ENCODE peak calls at places on chromosomes 13 and 19, in eight cellular contexts. One of them, this sample, is unnamed.

GRCh38 chr19:37466798-37467607 is at the start of gene ZNF569:
- DNase-seq in memory B cell: peak
- DNase-seq in stimulated activated CD4-positive, alpha-beta T cell treated with anti-CD3 and anti-CD28 coated beads, Interleukin-4, amount 100 ng/mL, for 24 hours: peak
- DNase-seq in stromal cell of bone marrow: peak
- DNase-seq in fibroblast of villous mesenchyme: peak
- DNase-seq in aorta: peak
- DNase-seq in neuronal stem cell: peak
- DNase-seq in adipocyte: peak
- DNase-seq in this sample: peak

GRCh38 chr19:48480151-48480475 is 10.9 kb downstream of the CYTH2 start:
- DNase-seq in memory B cell: no peak
- DNase-seq in stimulated activated CD4-positive, alpha-beta T cell treated with anti-CD3 and anti-CD28 coated beads, Interleukin-4, amount 100 ng/mL, for 24 hours: peak
- DNase-seq in stromal cell of bone marrow: no peak
- DNase-seq in fibroblast of villous mesenchyme: no peak
- DNase-seq in aorta: peak
- DNase-seq in neuronal stem cell: no peak
- DNase-seq in adipocyte: no peak
- DNase-seq in this sample: no peak

GRCh38 chr13:95585867-95586266 is 33.3 kb downstream of the CLDN10 start:
- DNase-seq in memory B cell: no peak
- DNase-seq in stimulated activated CD4-positive, alpha-beta T cell treated with anti-CD3 and anti-CD28 coated beads, Interleukin-4, amount 100 ng/mL, for 24 hours: no peak
- DNase-seq in stromal cell of bone marrow: no peak
- DNase-seq in fibroblast of villous mesenchyme: no peak
- DNase-seq in aorta: no peak
- DNase-seq in neuronal stem cell: no peak
- DNase-seq in adipocyte: no peak
- DNase-seq in this sample: no peak

GRCh38 chr13:46184277-46184699 is 2.3 kb upstream of the LCP1 start:
- DNase-seq in memory B cell: peak
- DNase-seq in stimulated activated CD4-positive, alpha-beta T cell treated with anti-CD3 and anti-CD28 coated beads, Interleukin-4, amount 100 ng/mL, for 24 hours: peak
- DNase-seq in stromal cell of bone marrow: no peak
- DNase-seq in fibroblast of villous mesenchyme: peak
- DNase-seq in aorta: peak
- DNase-seq in neuronal stem cell: no peak
- DNase-seq in adipocyte: no peak
- DNase-seq in this sample: peak

GRCh38 chr13:48120246-48120645 is 25.3 kb upstream of the MED4 start:
- DNase-seq in memory B cell: no peak
- DNase-seq in stimulated activated CD4-positive, alpha-beta T cell treated with anti-CD3 and anti-CD28 coated beads, Interleukin-4, amount 100 ng/mL, for 24 hours: no peak
- DNase-seq in stromal cell of bone marrow: no peak
- DNase-seq in fibroblast of villous mesenchyme: no peak
- DNase-seq in aorta: no peak
- DNase-seq in neuronal stem cell: no peak
- DNase-seq in adipocyte: no peak
- DNase-seq in this sample: no peak

GRCh38 chr19:28023064-28023463 is 1189.9 kb downstream of the UQCRFS1 start:
- DNase-seq in memory B cell: no peak
- DNase-seq in stimulated activated CD4-positive, alpha-beta T cell treated with anti-CD3 and anti-CD28 coated beads, Interleukin-4, amount 100 ng/mL, for 24 hours: no peak
- DNase-seq in stromal cell of bone marrow: peak
- DNase-seq in fibroblast of villous mesenchyme: no peak
- DNase-seq in aorta: no peak
- DNase-seq in neuronal stem cell: no peak
- DNase-seq in adipocyte: peak
- DNase-seq in this sample: no peak

GRCh38 chr19:5966215-5966614 is 11.7 kb downstream of the RANBP3 start:
- DNase-seq in memory B cell: no peak
- DNase-seq in stimulated activated CD4-positive, alpha-beta T cell treated with anti-CD3 and anti-CD28 coated beads, Interleukin-4, amount 100 ng/mL, for 24 hours: no peak
- DNase-seq in stromal cell of bone marrow: no peak
- DNase-seq in fibroblast of villous mesenchyme: peak
- DNase-seq in aorta: no peak
- DNase-seq in neuronal stem cell: no peak
- DNase-seq in adipocyte: peak
- DNase-seq in this sample: no peak

GRCh38 chr13:39185326-39185725 is 147.1 kb downstream of the NHLRC3 start:
- DNase-seq in memory B cell: no peak
- DNase-seq in stimulated activated CD4-positive, alpha-beta T cell treated with anti-CD3 and anti-CD28 coated beads, Interleukin-4, amount 100 ng/mL, for 24 hours: no peak
- DNase-seq in stromal cell of bone marrow: peak
- DNase-seq in fibroblast of villous mesenchyme: no peak
- DNase-seq in aorta: no peak
- DNase-seq in neuronal stem cell: no peak
- DNase-seq in adipocyte: no peak
- DNase-seq in this sample: no peak

GRCh38 chr13:35914662-35915061 is 216.5 kb downstream of the DCLK1 start:
- DNase-seq in memory B cell: no peak
- DNase-seq in stimulated activated CD4-positive, alpha-beta T cell treated with anti-CD3 and anti-CD28 coated beads, Interleukin-4, amount 100 ng/mL, for 24 hours: no peak
- DNase-seq in stromal cell of bone marrow: peak
- DNase-seq in fibroblast of villous mesenchyme: no peak
- DNase-seq in aorta: no peak
- DNase-seq in neuronal stem cell: no peak
- DNase-seq in adipocyte: no peak
- DNase-seq in this sample: no peak

GRCh38 chr19:36151144-36152051 is 849 bp downstream of the COX7A1 start:
- DNase-seq in memory B cell: no peak
- DNase-seq in stimulated activated CD4-positive, alpha-beta T cell treated with anti-CD3 and anti-CD28 coated beads, Interleukin-4, amount 100 ng/mL, for 24 hours: no peak
- DNase-seq in stromal cell of bone marrow: no peak
- DNase-seq in fibroblast of villous mesenchyme: peak
- DNase-seq in aorta: peak
- DNase-seq in neuronal stem cell: no peak
- DNase-seq in adipocyte: no peak
- DNase-seq in this sample: no peak

GRCh38 chr19:49560358-49560900 is 19.9 kb downstream of the NOSIP start:
- DNase-seq in memory B cell: no peak
- DNase-seq in stimulated activated CD4-positive, alpha-beta T cell treated with anti-CD3 and anti-CD28 coated beads, Interleukin-4, amount 100 ng/mL, for 24 hours: peak
- DNase-seq in stromal cell of bone marrow: no peak
- DNase-seq in fibroblast of villous mesenchyme: no peak
- DNase-seq in aorta: peak
- DNase-seq in neuronal stem cell: no peak
- DNase-seq in adipocyte: no peak
- DNase-seq in this sample: no peak

GRCh38 chr13:67880916-67881315 is 650.8 kb upstream of the PCDH9 start:
- DNase-seq in memory B cell: no peak
- DNase-seq in stimulated activated CD4-positive, alpha-beta T cell treated with anti-CD3 and anti-CD28 coated beads, Interleukin-4, amount 100 ng/mL, for 24 hours: no peak
- DNase-seq in stromal cell of bone marrow: peak
- DNase-seq in fibroblast of villous mesenchyme: no peak
- DNase-seq in aorta: no peak
- DNase-seq in neuronal stem cell: no peak
- DNase-seq in adipocyte: peak
- DNase-seq in this sample: no peak

GRCh38 chr19:7852851-7853759 is 21.1 kb downstream of the PRR36 start:
- DNase-seq in memory B cell: peak
- DNase-seq in stimulated activated CD4-positive, alpha-beta T cell treated with anti-CD3 and anti-CD28 coated beads, Interleukin-4, amount 100 ng/mL, for 24 hours: peak
- DNase-seq in stromal cell of bone marrow: no peak
- DNase-seq in fibroblast of villous mesenchyme: peak
- DNase-seq in aorta: no peak
- DNase-seq in neuronal stem cell: peak
- DNase-seq in adipocyte: peak
- DNase-seq in this sample: peak

GRCh38 chr13:113860579-113861432 is 3.1 kb downstream of the GAS6 start:
- DNase-seq in memory B cell: no peak
- DNase-seq in stimulated activated CD4-positive, alpha-beta T cell treated with anti-CD3 and anti-CD28 coated beads, Interleukin-4, amount 100 ng/mL, for 24 hours: no peak
- DNase-seq in stromal cell of bone marrow: no peak
- DNase-seq in fibroblast of villous mesenchyme: peak
- DNase-seq in aorta: no peak
- DNase-seq in neuronal stem cell: no peak
- DNase-seq in adipocyte: peak
- DNase-seq in this sample: no peak

GRCh38 chr19:51338563-51339312 is 3.2 kb downstream of the VSIG10L start:
- DNase-seq in memory B cell: peak
- DNase-seq in stimulated activated CD4-positive, alpha-beta T cell treated with anti-CD3 and anti-CD28 coated beads, Interleukin-4, amount 100 ng/mL, for 24 hours: peak
- DNase-seq in stromal cell of bone marrow: peak
- DNase-seq in fibroblast of villous mesenchyme: peak
- DNase-seq in aorta: peak
- DNase-seq in neuronal stem cell: peak
- DNase-seq in adipocyte: peak
- DNase-seq in this sample: peak

GRCh38 chr19:57382806-57383488 is 6.7 kb upstream of the ZNF548 start:
- DNase-seq in memory B cell: no peak
- DNase-seq in stimulated activated CD4-positive, alpha-beta T cell treated with anti-CD3 and anti-CD28 coated beads, Interleukin-4, amount 100 ng/mL, for 24 hours: no peak
- DNase-seq in stromal cell of bone marrow: no peak
- DNase-seq in fibroblast of villous mesenchyme: peak
- DNase-seq in aorta: no peak
- DNase-seq in neuronal stem cell: no peak
- DNase-seq in adipocyte: no peak
- DNase-seq in this sample: no peak

GRCh38 chr19:37763488-37763887 is 15.9 kb downstream of the ZNF573 start:
- DNase-seq in memory B cell: no peak
- DNase-seq in stimulated activated CD4-positive, alpha-beta T cell treated with anti-CD3 and anti-CD28 coated beads, Interleukin-4, amount 100 ng/mL, for 24 hours: no peak
- DNase-seq in stromal cell of bone marrow: no peak
- DNase-seq in fibroblast of villous mesenchyme: peak
- DNase-seq in aorta: no peak
- DNase-seq in neuronal stem cell: no peak
- DNase-seq in adipocyte: peak
- DNase-seq in this sample: no peak

GRCh38 chr19:11047856-11048255 is 41.4 kb upstream of the LDLR start:
- DNase-seq in memory B cell: no peak
- DNase-seq in stimulated activated CD4-positive, alpha-beta T cell treated with anti-CD3 and anti-CD28 coated beads, Interleukin-4, amount 100 ng/mL, for 24 hours: no peak
- DNase-seq in stromal cell of bone marrow: no peak
- DNase-seq in fibroblast of villous mesenchyme: no peak
- DNase-seq in aorta: no peak
- DNase-seq in neuronal stem cell: no peak
- DNase-seq in adipocyte: no peak
- DNase-seq in this sample: peak

GRCh38 chr19:2455481-2456300 is 1.1 kb downstream of the LMNB2 start:
- DNase-seq in memory B cell: peak
- DNase-seq in stimulated activated CD4-positive, alpha-beta T cell treated with anti-CD3 and anti-CD28 coated beads, Interleukin-4, amount 100 ng/mL, for 24 hours: peak
- DNase-seq in stromal cell of bone marrow: no peak
- DNase-seq in fibroblast of villous mesenchyme: no peak
- DNase-seq in aorta: peak
- DNase-seq in neuronal stem cell: no peak
- DNase-seq in adipocyte: peak
- DNase-seq in this sample: peak

GRCh38 chr19:49809155-49809986 is 3.7 kb downstream of the FUZ start:
- DNase-seq in memory B cell: no peak
- DNase-seq in stimulated activated CD4-positive, alpha-beta T cell treated with anti-CD3 and anti-CD28 coated beads, Interleukin-4, amount 100 ng/mL, for 24 hours: peak
- DNase-seq in stromal cell of bone marrow: no peak
- DNase-seq in fibroblast of villous mesenchyme: no peak
- DNase-seq in aorta: peak
- DNase-seq in neuronal stem cell: no peak
- DNase-seq in adipocyte: peak
- DNase-seq in this sample: peak

GRCh38 chr19:45336696-45337251 is 3.8 kb upstream of the KLC3 start:
- DNase-seq in memory B cell: no peak
- DNase-seq in stimulated activated CD4-positive, alpha-beta T cell treated with anti-CD3 and anti-CD28 coated beads, Interleukin-4, amount 100 ng/mL, for 24 hours: no peak
- DNase-seq in stromal cell of bone marrow: no peak
- DNase-seq in fibroblast of villous mesenchyme: no peak
- DNase-seq in aorta: no peak
- DNase-seq in neuronal stem cell: no peak
- DNase-seq in adipocyte: no peak
- DNase-seq in this sample: no peak

GRCh38 chr13:94710881-94711560 is 1.3 kb downstream of the SOX21 start:
- DNase-seq in memory B cell: no peak
- DNase-seq in stimulated activated CD4-positive, alpha-beta T cell treated with anti-CD3 and anti-CD28 coated beads, Interleukin-4, amount 100 ng/mL, for 24 hours: no peak
- DNase-seq in stromal cell of bone marrow: no peak
- DNase-seq in fibroblast of villous mesenchyme: no peak
- DNase-seq in aorta: peak
- DNase-seq in neuronal stem cell: no peak
- DNase-seq in adipocyte: no peak
- DNase-seq in this sample: no peak

GRCh38 chr13:66492479-66492878 is 737.7 kb downstream of the PCDH9 start:
- DNase-seq in memory B cell: no peak
- DNase-seq in stimulated activated CD4-positive, alpha-beta T cell treated with anti-CD3 and anti-CD28 coated beads, Interleukin-4, amount 100 ng/mL, for 24 hours: no peak
- DNase-seq in stromal cell of bone marrow: no peak
- DNase-seq in fibroblast of villous mesenchyme: no peak
- DNase-seq in aorta: no peak
- DNase-seq in neuronal stem cell: no peak
- DNase-seq in adipocyte: no peak
- DNase-seq in this sample: peak

GRCh38 chr19:32581704-32582164 is 744 bp downstream of the PDCD5 start:
- DNase-seq in memory B cell: no peak
- DNase-seq in stimulated activated CD4-positive, alpha-beta T cell treated with anti-CD3 and anti-CD28 coated beads, Interleukin-4, amount 100 ng/mL, for 24 hours: peak
- DNase-seq in stromal cell of bone marrow: no peak
- DNase-seq in fibroblast of villous mesenchyme: peak
- DNase-seq in aorta: no peak
- DNase-seq in neuronal stem cell: no peak
- DNase-seq in adipocyte: peak
- DNase-seq in this sample: peak

GRCh38 chr19:43525836-43526771 is 897 bp downstream of the ETHE1 start:
- DNase-seq in memory B cell: no peak
- DNase-seq in stimulated activated CD4-positive, alpha-beta T cell treated with anti-CD3 and anti-CD28 coated beads, Interleukin-4, amount 100 ng/mL, for 24 hours: peak
- DNase-seq in stromal cell of bone marrow: no peak
- DNase-seq in fibroblast of villous mesenchyme: peak
- DNase-seq in aorta: peak
- DNase-seq in neuronal stem cell: no peak
- DNase-seq in adipocyte: peak
- DNase-seq in this sample: no peak

This sample was measured in OCI-LY7.